ENCODE peak calls at places on chromosome 9, in five cellular contexts. C is SJSA1, A is WERI-Rb-1, U is endothelial cell of umbilical vein, L is upper lobe of left lung. P is an unnamed sample. For H3K27me3, the result is how much of the 10 kb centered on the place peaks cover.

GRCh38 chr9:32142074-32142473 is 242.4 kb upstream of the ACO1 start:
- DNase-seq in A (no peak), U (no peak), C (no peak), L (no peak), P (no peak)

GRCh38 chr9:30120654-30121053 is 2263.8 kb upstream of the ACO1 start:
- DNase-seq in C (no peak), U (no peak), A (no peak), L (no peak), P (no peak)

GRCh38 chr9:18428621-18429020 is 45.3 kb upstream of the ADAMTSL1 start:
- DNase-seq in U (no peak), L (no peak), A (no peak), C (no peak), P (no peak)

GRCh38 chr9:104802110-104802509 is 38.2 kb downstream of the NIPSNAP3B start:
- DNase-seq in U (no peak), L (no peak), A (no peak), C (no peak), P (no peak)

GRCh38 chr9:117411547-117411946 is 3.3 kb downstream of the ASTN2 start:
- DNase-seq in A (peak), L (no peak), U (no peak), C (peak), P (peak)

GRCh38 chr9:129146441-129146933 is 31.6 kb downstream of the IER5L start:
- DNase-seq in U (peak), C (no peak), A (no peak), L (no peak), P (peak)

GRCh38 chr9:122134822-122135528 is 24.6 kb downstream of the NDUFA8 start:
- DNase-seq in L (no peak), A (no peak), U (no peak), C (peak), P (no peak)

GRCh38 chr9:111691686-111692329 is 30.4 kb downstream of the GNG10 start:
- DNase-seq in A (no peak), C (peak), U (peak), L (no peak), P (peak)

GRCh38 chr9:114719290-114719689 is 37.3 kb upstream of the TEX48 start:
- DNase-seq in L (no peak), A (no peak), U (no peak), C (no peak), P (no peak)

GRCh38 chr9:79189511-79189924 is 382.2 kb upstream of the TLE4 start:
- DNase-seq in U (no peak), A (no peak), C (peak), L (no peak), P (peak)

GRCh38 chr9:129422843-129423700 is 197.8 kb downstream of the C9orf50 start:
- DNase-seq in L (peak), U (peak), A (peak), C (no peak), P (no peak)

GRCh38 chr9:91589101-91589553 is 165.5 kb upstream of the NFIL3 start:
- DNase-seq in U (no peak), L (no peak), A (no peak), C (peak), P (peak)

GRCh38 chr9:35905912-35906679 is at the start of gene HRCT1:
- DNase-seq in U (peak), A (no peak), C (peak), L (peak), P (peak)

DNA sequence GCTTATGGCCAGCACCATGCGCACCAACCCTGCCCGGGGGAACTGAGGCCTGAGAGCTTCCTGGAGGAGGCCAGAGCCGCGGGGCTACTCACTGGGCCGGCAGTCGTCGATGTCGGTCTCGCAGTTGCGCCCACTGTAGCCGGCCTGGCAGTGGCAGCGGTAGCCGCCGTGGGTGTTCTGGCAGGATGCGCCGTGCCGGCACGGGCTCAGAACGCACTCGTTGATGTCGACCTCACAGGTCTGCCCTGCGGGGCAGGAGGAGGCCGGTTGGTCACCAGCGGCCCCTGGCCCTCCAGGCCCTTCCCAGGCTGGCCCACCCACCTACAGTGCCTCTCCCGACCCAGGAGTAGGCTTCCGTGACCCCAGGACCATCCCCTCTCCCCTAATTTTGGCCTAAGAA is 27.7 kb upstream of the SEC16A start:
- DNase-seq in C (no peak), U (no peak), A (no peak), L (no peak), P (no peak)
- H3K27ac ChIP-seq in C (no peak), U (peak), A (no peak), L (peak), P (no peak)

GRCh38 chr9:88535932-88536324 is 950 bp downstream of the NXNL2 start:
- DNase-seq in L (no peak), U (no peak), A (no peak), C (no peak), P (no peak)

GRCh38 chr9:88534456-88535225 is at the start of gene NXNL2:
- DNase-seq in A (peak), U (peak), C (peak), L (peak), P (peak)

GRCh38 chr9:88535226-88535931 is 401 bp downstream of the NXNL2 start:
- DNase-seq in L (peak), C (no peak), A (no peak), U (no peak), P (peak)

GRCh38 chr9:88532320-88532719 is 2.7 kb upstream of the NXNL2 start:
- DNase-seq in L (peak), A (no peak), U (peak), C (no peak), P (peak)

GRCh38 chr9:88533951-88534455 is 975 bp upstream of the NXNL2 start:
- DNase-seq in L (peak), C (peak), U (peak), A (no peak), P (peak)
- H3K27me3 ChIP-seq in L (under half), C (under half), U (under half), A (under half), P (half or more)

DNA sequence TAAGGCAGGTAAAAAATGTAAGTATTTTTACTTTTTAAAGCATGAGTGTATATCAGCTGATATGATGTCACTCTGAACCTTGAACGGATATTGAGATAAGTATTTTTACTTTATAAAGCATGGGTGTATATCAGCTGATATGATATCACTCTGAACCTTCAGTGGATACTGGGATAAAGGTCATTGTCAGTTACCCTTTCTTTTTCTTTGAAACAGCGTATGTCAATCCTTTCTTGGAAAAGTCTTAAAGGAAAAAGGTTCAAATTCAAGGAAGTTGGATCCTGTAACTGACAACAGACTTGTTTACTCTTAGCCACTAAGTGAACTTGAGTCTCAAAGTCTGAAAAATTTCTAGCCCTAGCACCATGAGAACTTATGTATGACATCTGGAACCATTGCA is 61.7 kb upstream of the IFNK start:
- DNase-seq in C (no peak), U (no peak), A (no peak), L (no peak), P (no peak)
- H3K27ac ChIP-seq in C (no peak), U (no peak), A (no peak), L (no peak), P (no peak)

DNA sequence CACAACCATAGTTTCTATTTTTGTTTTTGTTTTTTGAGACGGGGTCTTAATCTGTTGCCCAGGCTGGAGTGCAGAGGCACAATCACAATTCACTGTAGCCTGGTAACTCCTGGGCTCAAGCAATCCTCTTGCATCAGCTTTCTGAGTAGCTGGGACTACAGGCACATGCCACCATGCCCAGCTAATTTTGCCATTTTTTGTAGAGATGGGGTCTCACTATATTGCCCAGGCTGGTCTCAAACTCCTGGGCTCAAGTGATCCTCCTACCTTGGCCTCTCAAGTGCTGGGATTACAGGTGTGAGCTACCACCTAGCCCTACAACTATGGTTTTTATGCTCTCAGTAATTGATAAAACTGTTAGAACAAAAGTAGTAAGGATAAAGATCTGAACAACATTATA is 147.5 kb upstream of the SHB start:
- DNase-seq in C (no peak), L (no peak), A (no peak), U (no peak), P (no peak)
- H3K27me3 ChIP-seq in C (under half), L (under half), A (under half), U (under half), P (under half)

GRCh38 chr9:16626577-16627130 is 243.8 kb downstream of the BNC2 start:
- DNase-seq in A (peak), U (peak), C (peak), L (no peak), P (peak)
- H3K27ac ChIP-seq in A (no peak), U (peak), C (peak), L (no peak), P (no peak)

DNA sequence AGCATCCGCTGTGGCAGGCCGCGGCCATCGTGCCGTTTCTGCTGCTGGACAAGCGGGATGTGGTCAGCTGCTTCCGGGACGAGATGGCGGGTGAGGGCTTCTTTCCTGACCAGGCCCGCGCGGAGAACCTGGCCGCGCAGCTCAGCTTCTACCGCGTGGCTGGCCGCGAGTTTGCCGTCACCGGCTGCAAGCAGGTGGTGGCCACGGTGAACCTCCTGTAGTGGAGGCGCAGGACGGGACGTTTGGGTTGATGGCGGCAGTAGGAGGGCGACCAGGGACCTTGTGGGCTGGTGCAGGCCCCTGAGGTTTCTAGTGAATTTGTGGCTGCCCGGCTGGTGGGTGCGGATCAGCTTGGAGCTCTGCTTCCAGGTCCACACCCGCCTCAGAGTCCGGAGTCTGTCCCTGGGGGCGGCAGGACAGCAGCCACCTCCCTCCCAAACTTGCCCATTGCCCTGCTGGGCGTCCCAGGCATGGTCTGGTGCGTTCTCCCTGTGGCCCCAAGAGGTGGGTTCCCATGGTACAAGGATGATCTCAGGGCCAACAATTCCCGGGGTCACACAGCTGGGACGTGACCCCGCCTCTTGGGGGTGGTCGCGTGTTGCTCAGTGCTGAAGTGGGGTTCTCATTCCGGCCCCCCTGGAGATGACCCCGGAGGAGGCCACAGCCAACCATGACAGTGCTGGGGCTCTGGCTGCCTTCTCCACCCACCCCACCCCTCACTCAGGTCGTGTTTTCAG is 2.4 kb downstream of the TOR4A start:
- DNase-seq in C (no peak), A (no peak), U (no peak), L (no peak), P (no peak)
- H3K27me3 ChIP-seq in C (under half), A (under half), U (under half), L (under half), P (under half)

GRCh38 chr9:128094950-128095544 is 27.0 kb downstream of the SLC25A25 start:
- DNase-seq in U (no peak), C (no peak), L (no peak), A (peak), P (no peak)

GRCh38 chr9:128096614-128097013 is 28.6 kb downstream of the SLC25A25 start:
- DNase-seq in U (no peak), A (peak), L (no peak), C (no peak), P (no peak)

GRCh38 chr9:128098936-128099931 is 28.3 kb downstream of the PTGES2 start:
- DNase-seq in U (no peak), A (no peak), C (no peak), L (no peak), P (no peak)

GRCh38 chr9:128098017-128098935 is 29.3 kb downstream of the PTGES2 start:
- DNase-seq in U (peak), C (peak), A (peak), L (peak), P (peak)

DNA sequence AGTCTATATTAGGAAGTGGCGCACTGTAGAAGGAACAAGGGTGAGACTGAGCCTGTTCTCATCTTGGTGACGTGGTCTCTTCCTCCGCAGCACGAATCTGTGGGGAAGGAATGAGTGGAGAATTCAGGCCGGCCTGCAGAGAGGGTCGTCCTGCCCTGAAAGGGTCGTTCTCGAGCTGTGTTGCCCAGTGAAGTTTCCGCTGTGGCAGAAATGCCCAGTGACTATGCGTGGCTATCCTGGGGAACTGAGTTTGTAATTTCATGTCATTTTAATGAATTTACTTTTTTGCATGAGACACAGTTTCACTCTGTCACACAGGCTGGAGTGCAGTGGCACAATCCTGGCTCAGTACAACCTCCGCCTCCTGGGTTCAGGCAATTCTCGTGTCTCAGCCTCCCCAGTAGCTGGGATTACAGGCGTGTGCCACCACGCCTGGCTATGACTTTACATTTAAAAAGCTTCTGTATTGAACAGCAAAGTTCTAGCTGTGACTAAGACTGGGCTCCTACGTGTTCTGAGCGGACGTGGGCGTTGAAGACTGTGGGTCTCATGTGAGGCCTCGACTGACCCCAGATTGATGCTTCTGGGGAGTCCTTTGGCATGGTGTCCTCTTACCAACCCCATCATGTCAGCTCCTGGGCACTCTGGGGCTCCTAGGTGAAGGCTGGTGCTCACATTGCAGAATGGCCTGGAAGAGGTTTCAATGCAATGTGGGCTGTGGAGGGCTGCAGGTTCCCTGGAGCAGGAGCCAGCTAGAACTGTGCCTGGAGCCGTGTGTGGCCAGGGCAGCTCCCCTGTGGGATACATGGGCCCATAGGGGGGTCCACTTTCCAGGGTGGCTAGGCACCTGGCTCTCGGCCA is 29.4 kb downstream of the SLC25A25 start:
- DNase-seq in C (no peak), A (no peak), U (no peak), L (no peak), P (no peak)
- H3K27ac ChIP-seq in C (peak), A (peak), U (peak), L (peak), P (peak)

DNA sequence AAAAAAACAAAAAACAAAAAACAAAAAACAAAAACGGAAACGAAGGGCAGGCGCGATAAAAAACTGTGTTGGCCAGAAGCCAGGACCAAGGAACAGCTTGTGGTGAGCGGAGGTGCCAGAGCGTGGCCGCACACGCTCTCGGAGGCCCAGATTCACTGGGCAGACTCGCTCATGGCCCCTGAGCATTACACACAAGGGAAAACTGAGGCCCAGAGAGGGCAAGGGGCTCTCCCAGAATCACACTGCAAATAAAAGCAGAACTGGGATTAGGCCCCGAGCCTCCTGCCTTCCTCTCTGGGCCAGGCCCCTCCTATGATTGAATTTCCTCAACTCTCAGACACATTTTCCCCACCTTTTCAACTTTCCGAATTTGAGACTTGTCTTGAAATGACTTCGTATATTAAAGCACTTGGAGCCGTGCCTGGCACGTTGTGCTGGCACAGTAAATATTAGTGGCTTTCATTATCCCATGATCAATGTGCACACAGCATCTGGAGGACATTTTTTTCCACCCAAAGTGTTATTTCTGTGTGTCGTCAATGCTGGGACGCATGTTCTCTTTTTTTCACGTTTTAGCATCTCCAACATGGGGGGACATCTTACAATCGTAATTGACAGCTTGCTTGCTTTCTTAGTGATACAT is 7.4 kb downstream of the FIBCD1 start:
- DNase-seq in C (no peak), U (no peak), L (no peak), A (no peak), P (no peak)
- H3K27me3 ChIP-seq in C (under half), U (under half), L (under half), A (under half), P (under half)

DNA sequence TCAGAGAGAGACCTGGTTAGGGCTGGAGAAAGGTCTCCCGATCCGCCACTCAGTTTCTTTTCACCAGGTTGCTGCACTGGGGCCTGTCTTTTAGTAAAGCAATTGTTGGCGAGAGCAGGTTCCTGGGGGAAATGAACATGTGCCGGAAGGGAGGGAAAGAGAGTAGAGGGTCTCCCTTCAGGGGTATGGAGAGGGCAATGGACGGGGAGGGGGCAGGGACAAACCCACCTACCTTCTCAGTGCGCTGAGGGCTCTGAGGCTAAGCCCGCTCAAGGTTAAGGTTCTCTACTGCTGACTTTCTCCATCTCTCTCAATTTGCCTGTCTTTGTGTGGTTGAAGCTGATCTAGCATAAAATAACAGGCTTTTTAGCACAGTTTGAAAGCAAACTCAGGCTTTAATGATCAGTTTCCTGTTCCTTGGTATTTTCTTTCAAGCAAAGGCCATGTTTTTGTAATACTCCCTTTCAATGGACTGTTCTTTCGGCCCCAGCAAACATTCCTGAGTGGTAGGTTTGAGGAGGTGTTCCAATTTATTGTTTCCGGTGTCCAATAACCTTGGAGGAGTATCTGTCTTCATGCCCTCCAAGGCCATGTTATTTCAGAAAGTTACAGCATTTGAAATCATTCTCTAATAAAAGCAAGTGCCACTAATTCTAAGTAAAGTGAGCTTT is 25.5 kb upstream of the TRAF1 start:
- DNase-seq in C (no peak), L (no peak), U (peak), A (no peak), P (no peak)
- H3K27ac ChIP-seq in C (no peak), L (no peak), U (peak), A (no peak), P (no peak)